ENCODE peak calls at places on chromosomes 3 and 15, in nine cellular contexts. N is HepG2, H is adrenal gland, Z is sigmoid colon, W is A549, B is IMR-90, O is erythroblast, J is tibial nerve, V is stomach. S is an unnamed sample.

GRCh38 chr3:36373084-36373483 is 7.2 kb upstream of the STAC start:
- DNase-seq in N (no peak), H (peak; percentile 62), Z (no peak), W (no peak), B (peak; percentile 7), O (no peak), J (no peak), V (no peak), S (no peak)

GRCh38 chr3:159832024-159832423 is 156.6 kb upstream of the IL12A start:
- DNase-seq in N (no peak), H (no peak), Z (no peak), W (no peak), B (no peak), O (no peak), J (no peak), V (no peak), S (no peak)

GRCh38 chr3:124362418-124362817 is 367.8 kb upstream of the UMPS start:
- DNase-seq in N (no peak), H (no peak), Z (no peak), W (no peak), B (no peak), O (no peak), J (no peak), V (no peak), S (no peak)

GRCh38 chr15:77409259-77410156 is 10.4 kb downstream of the PEAK1 start:
- DNase-seq in N (no peak), H (no peak), Z (no peak), W (no peak), B (no peak), O (no peak), J (peak; percentile 37), V (no peak), S (no peak)

GRCh38 chr3:197466586-197467399 is 89.0 kb downstream of the BDH1 start:
- DNase-seq in N (no peak), H (peak; percentile 64), Z (no peak), W (peak; percentile 44), B (peak; percentile 72), O (no peak), J (no peak), V (no peak), S (peak; percentile 31)

GRCh38 chr3:193737191-193737751 is 144.3 kb downstream of the OPA1 start:
- DNase-seq in N (no peak), H (no peak), Z (no peak), W (no peak), B (no peak), O (no peak), J (no peak), V (no peak), S (no peak)

GRCh38 chr3:120198305-120198878 is 86.6 kb downstream of the GPR156 start:
- DNase-seq in N (peak; percentile 8), H (no peak), Z (no peak), W (peak; percentile 59), B (peak; percentile 41), O (peak; percentile 5), J (no peak), V (no peak), S (no peak)

GRCh38 chr3:104763007-104763406 is 603.7 kb upstream of the ALCAM start:
- DNase-seq in N (no peak), H (no peak), Z (no peak), W (no peak), B (peak; percentile 44), O (no peak), J (no peak), V (no peak), S (no peak)

GRCh38 chr3:74273555-74274402 is 340.7 kb downstream of the CNTN3 start:
- DNase-seq in N (no peak), H (no peak), Z (no peak), W (no peak), B (no peak), O (no peak), J (no peak), V (no peak), S (no peak)

GRCh38 chr3:99929409-99930139 is 111.9 kb downstream of the CMSS1 start:
- DNase-seq in N (no peak), H (peak; percentile 27), Z (peak; percentile 77), W (no peak), B (peak; percentile 59), O (peak; percentile 15), J (peak; percentile 61), V (no peak), S (no peak)

DNA sequence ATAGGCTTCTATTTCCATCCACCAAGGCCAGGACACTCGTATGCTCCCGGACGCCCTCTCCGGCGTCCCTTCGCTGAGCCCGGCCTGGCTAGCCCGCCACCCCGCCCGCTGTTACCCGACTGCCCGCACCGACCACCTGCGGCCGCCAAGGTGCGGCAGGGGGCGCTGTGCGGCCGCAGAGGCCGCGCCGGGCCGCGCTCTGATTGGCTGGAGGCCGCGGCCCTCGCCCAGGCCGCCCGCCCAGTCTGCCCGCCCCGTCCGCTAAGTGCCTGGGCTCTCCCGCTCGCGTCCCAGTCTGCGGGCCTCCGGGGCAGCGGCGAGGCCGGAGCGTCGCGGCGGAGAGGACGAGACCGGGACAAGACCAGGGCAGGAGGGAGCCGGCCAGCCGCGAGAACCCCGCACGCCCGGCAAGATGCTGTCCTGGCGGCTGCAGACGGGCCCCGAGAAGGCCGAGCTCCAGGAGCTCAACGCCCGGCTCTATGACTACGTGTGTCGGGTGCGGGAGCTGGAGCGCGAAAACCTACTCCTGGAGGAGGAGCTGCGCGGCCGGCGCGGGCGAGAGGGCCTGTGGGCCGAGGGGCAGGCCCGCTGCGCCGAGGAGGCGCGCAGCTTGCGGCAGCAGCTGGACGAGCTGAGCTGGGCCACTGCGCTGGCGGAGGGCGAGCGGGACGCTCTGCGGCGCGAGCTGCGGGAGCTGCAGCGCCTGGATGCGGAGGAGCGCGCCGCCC is at the start of gene SYNM:
- DNase-seq in N (peak; percentile 72), H (peak; percentile 92), Z (peak; percentile 94), W (peak; percentile 93), B (peak; percentile 72), O (peak; percentile 72), J (peak; percentile 50), V (peak; percentile 67), S (peak; percentile 86)
- TF ChIP-seq POLR2A in N (peak; percentile 87), H (peak; percentile 73), Z (peak; percentile 87), W (peak; percentile 100), B (peak; percentile 83), O (no peak), J (no peak), V (no peak), S (no peak)

GRCh38 chr3:153274521-153274920 is 112.5 kb downstream of the RAP2B start:
- DNase-seq in N (no peak), H (no peak), Z (no peak), W (no peak), B (no peak), O (no peak), J (no peak), V (no peak), S (no peak)

GRCh38 chr3:153273217-153273616 is 111.2 kb downstream of the RAP2B start:
- DNase-seq in N (no peak), H (no peak), Z (no peak), W (no peak), B (no peak), O (no peak), J (no peak), V (no peak), S (no peak)

GRCh38 chr3:153277029-153277428 is 115.0 kb downstream of the RAP2B start:
- DNase-seq in N (no peak), H (no peak), Z (no peak), W (no peak), B (no peak), O (no peak), J (no peak), V (no peak), S (no peak)

GRCh38 chr3:153273767-153274443 is 111.9 kb downstream of the RAP2B start:
- DNase-seq in N (no peak), H (no peak), Z (no peak), W (no peak), B (peak; percentile 76), O (no peak), J (no peak), V (no peak), S (no peak)

GRCh38 chr3:153275514-153275913 is 113.5 kb downstream of the RAP2B start:
- DNase-seq in N (no peak), H (no peak), Z (no peak), W (no peak), B (no peak), O (no peak), J (no peak), V (no peak), S (no peak)
- TF ChIP-seq POLR2A in N (no peak), H (no peak), Z (no peak), W (no peak), B (no peak), O (no peak), J (no peak), V (no peak), S (no peak)

GRCh38 chr15:80162059-80162554 is 9.3 kb downstream of the FAH start:
- DNase-seq in N (peak; percentile 54), H (peak; percentile 48), Z (peak; percentile 77), W (no peak), B (peak; percentile 45), O (no peak), J (no peak), V (no peak), S (no peak)

GRCh38 chr15:80163897-80164296 is 11.1 kb downstream of the FAH start:
- DNase-seq in N (no peak), H (no peak), Z (no peak), W (no peak), B (no peak), O (no peak), J (no peak), V (no peak), S (no peak)

GRCh38 chr15:80160570-80161156 is 7.9 kb downstream of the FAH start:
- DNase-seq in N (peak; percentile 87), H (peak; percentile 92), Z (peak; percentile 78), W (peak; percentile 68), B (peak; percentile 96), O (peak; percentile 84), J (peak; percentile 32), V (no peak), S (peak; percentile 87)

GRCh38 chr15:80161473-80162016 is 8.7 kb downstream of the FAH start:
- DNase-seq in N (no peak), H (peak; percentile 75), Z (peak; percentile 48), W (no peak), B (no peak), O (no peak), J (no peak), V (no peak), S (no peak)

GRCh38 chr15:80163217-80163616 is 10.4 kb downstream of the FAH start:
- DNase-seq in N (no peak), H (no peak), Z (peak; percentile 51), W (no peak), B (no peak), O (no peak), J (no peak), V (no peak), S (no peak)
- TF ChIP-seq POLR2A in N (no peak), H (no peak), Z (no peak), W (no peak), B (no peak), O (no peak), J (no peak), V (no peak), S (no peak)

DNA sequence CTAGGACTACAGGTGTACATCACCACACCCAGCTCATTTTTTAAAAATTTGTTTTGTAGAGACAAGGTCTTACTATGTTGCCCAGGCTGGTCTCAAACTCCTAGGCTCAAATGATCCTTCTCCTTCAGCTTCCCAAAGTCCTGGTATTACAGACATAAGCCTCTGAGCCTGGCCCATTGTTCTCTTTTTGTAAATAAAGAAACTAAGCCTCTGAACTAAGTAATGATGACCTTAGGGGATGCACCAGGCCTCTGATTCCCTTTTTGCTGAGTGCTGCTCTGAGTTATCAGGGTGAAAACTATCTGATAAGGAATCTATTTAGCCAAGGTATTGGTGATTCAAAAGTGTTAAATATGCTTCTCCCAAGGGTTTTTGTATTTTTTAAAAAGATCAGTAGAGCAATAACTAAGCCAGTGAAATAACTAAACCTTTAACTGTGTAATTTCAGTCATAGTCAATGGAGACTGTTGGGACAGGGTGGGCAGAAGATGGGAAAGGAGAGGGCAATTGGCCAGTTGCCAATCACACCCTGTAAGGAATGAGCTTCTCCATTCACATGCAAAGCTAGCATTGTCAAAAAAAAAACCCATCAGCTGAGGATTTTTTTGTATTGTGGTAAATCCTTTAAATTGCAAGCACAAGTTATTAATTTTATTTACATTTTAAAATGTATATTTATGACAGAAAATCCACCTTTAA is 194.8 kb upstream of the PFN2 start:
- DNase-seq in N (no peak), H (no peak), Z (no peak), W (no peak), B (no peak), O (no peak), J (no peak), V (no peak), S (no peak)
- TF ChIP-seq POLR2A in N (no peak), H (no peak), Z (no peak), W (no peak), B (no peak), O (no peak), J (no peak), V (no peak), S (no peak)